ENCODE peak calls at places on chromosomes 6 and 20, in ten cellular contexts. M, L, P, J, O, T, I, Z, S and W are unnamed samples.

GRCh38 chr20:2301164-2301622 is 5.4 kb downstream of the TGM3 start:
- DNase-seq in M (no peak), L (no peak), P (peak; percentile 21), J (no peak), O (peak; percentile 75), T (peak; percentile 42), I (no peak), Z (no peak), S (peak; percentile 17), W (peak; percentile 35)

GRCh38 chr6:40162074-40162473 is 227.8 kb upstream of the MOCS1 start:
- DNase-seq in M (no peak), L (no peak), P (no peak), J (no peak), O (no peak), T (no peak), I (no peak), Z (no peak), S (no peak), W (no peak)

GRCh38 chr20:20338133-20338730 is 29.7 kb upstream of the INSM1 start:
- DNase-seq in M (no peak), L (no peak), P (no peak), J (no peak), O (no peak), T (no peak), I (no peak), Z (no peak), S (no peak), W (no peak)

GRCh38 chr20:11992426-11992825 is 74.7 kb downstream of the BTBD3 start:
- DNase-seq in M (no peak), L (no peak), P (no peak), J (no peak), O (no peak), T (no peak), I (no peak), Z (no peak), S (no peak), W (no peak)

GRCh38 chr6:154766993-154767392 is 33.8 kb downstream of the SCAF8 start:
- DNase-seq in M (no peak), L (no peak), P (peak; percentile 33), J (no peak), O (no peak), T (no peak), I (no peak), Z (no peak), S (no peak), W (no peak)

GRCh38 chr6:133548409-133548808 is 307.3 kb downstream of the EYA4 start:
- DNase-seq in M (peak; percentile 58), L (no peak), P (peak; percentile 78), J (no peak), O (no peak), T (no peak), I (no peak), Z (no peak), S (no peak), W (no peak)

GRCh38 chr6:8207191-8207868 is 105.0 kb upstream of the EEF1E1 start:
- DNase-seq in M (no peak), L (no peak), P (no peak), J (no peak), O (no peak), T (no peak), I (no peak), Z (no peak), S (no peak), W (no peak)

GRCh38 chr6:101294676-101295075 is 98.8 kb upstream of the GRIK2 start:
- DNase-seq in M (no peak), L (no peak), P (no peak), J (no peak), O (no peak), T (no peak), I (no peak), Z (no peak), S (no peak), W (no peak)

GRCh38 chr20:63322146-63322922 is 29.3 kb downstream of the COL20A1 start:
- DNase-seq in M (no peak), L (peak; percentile 49), P (no peak), J (no peak), O (no peak), T (no peak), I (no peak), Z (no peak), S (no peak), W (no peak)

GRCh38 chr6:30752164-30752927 is 8.0 kb upstream of the IER3 start:
- DNase-seq in M (peak; percentile 83), L (peak; percentile 94), P (peak; percentile 100), J (no peak), O (peak; percentile 41), T (peak; percentile 95), I (peak; percentile 97), Z (peak; percentile 97), S (peak; percentile 96), W (peak; percentile 91)

GRCh38 chr20:35238746-35239145 is 12.3 kb downstream of the MMP24 start:
- DNase-seq in M (no peak), L (no peak), P (no peak), J (no peak), O (no peak), T (no peak), I (no peak), Z (no peak), S (no peak), W (no peak)
- H3K4me1 ChIP-seq in M (no peaks in the 10 kb centered on the region), L (no peaks in the 10 kb centered on the region), P (peaks cover 31% of the 10 kb centered on the region), J (no peaks in the 10 kb centered on the region), O (no peaks in the 10 kb centered on the region), T (no peaks in the 10 kb centered on the region), I (no peaks in the 10 kb centered on the region), Z (no peaks in the 10 kb centered on the region), S (no peaks in the 10 kb centered on the region), W (no peaks in the 10 kb centered on the region)

GRCh38 chr6:18042536-18043145 is 55.2 kb upstream of the KIF13A start:
- DNase-seq in M (no peak), L (no peak), P (no peak), J (no peak), O (no peak), T (no peak), I (no peak), Z (no peak), S (no peak), W (no peak)

GRCh38 chr6:18044108-18044783 is 56.8 kb upstream of the KIF13A start:
- DNase-seq in M (no peak), L (no peak), P (no peak), J (no peak), O (no peak), T (no peak), I (no peak), Z (no peak), S (no peak), W (no peak)

GRCh38 chr6:18048953-18049630 is 61.7 kb upstream of the KIF13A start:
- DNase-seq in M (no peak), L (no peak), P (no peak), J (no peak), O (no peak), T (no peak), I (no peak), Z (no peak), S (no peak), W (no peak)

GRCh38 chr6:18045507-18045906 is 58.1 kb upstream of the KIF13A start:
- DNase-seq in M (no peak), L (no peak), P (no peak), J (no peak), O (no peak), T (no peak), I (no peak), Z (no peak), S (no peak), W (no peak)

DNA sequence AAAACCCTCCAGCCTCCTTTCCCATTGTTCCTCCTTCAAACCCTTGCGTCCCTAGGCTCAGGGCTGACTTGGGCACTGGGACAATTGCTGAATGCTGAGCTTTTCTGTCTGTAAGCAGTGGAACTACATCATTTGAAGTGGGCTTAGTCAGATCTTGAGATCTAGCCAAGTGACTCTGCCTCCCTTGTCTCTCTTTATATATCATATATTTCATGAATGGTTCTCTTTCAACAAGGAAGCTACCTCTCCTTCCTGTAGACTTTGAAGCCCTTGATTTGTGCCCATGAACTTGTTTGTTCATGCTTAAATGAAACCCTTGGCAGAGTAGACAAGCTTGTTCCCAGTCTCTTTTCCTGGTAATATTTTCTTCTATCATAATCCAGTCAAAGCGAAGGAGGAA is 60.0 kb upstream of the KIF13A start:
- DNase-seq in M (no peak), L (no peak), P (peak; percentile 18), J (no peak), O (no peak), T (no peak), I (no peak), Z (no peak), S (no peak), W (no peak)
- TF ChIP-seq CTCF in M (no peak), L (no peak), P (no peak), J (no peak), O (no peak), T (no peak), I (no peak), Z (no peak), S (no peak), W (no peak)

GRCh38 chr20:35133735-35134134 is 13.4 kb downstream of the EDEM2 start:
- DNase-seq in M (no peak), L (no peak), P (no peak), J (no peak), O (no peak), T (no peak), I (no peak), Z (no peak), S (no peak), W (no peak)

GRCh38 chr20:35133006-35133405 is 14.1 kb downstream of the EDEM2 start:
- DNase-seq in M (no peak), L (no peak), P (no peak), J (no peak), O (no peak), T (no peak), I (no peak), Z (no peak), S (no peak), W (no peak)

GRCh38 chr20:35135867-35136586 is 11.1 kb downstream of the EDEM2 start:
- DNase-seq in M (no peak), L (no peak), P (peak; percentile 89), J (no peak), O (no peak), T (peak; percentile 51), I (no peak), Z (no peak), S (peak; percentile 43), W (peak; percentile 36)

GRCh38 chr20:35134472-35134871 is 12.7 kb downstream of the EDEM2 start:
- DNase-seq in M (no peak), L (peak; percentile 76), P (no peak), J (no peak), O (no peak), T (peak; percentile 39), I (no peak), Z (no peak), S (peak; percentile 35), W (peak; percentile 36)

GRCh38 chr20:35134900-35135299 is 12.2 kb downstream of the EDEM2 start:
- DNase-seq in M (no peak), L (peak; percentile 33), P (no peak), J (no peak), O (no peak), T (peak; percentile 19), I (no peak), Z (no peak), S (no peak), W (peak; percentile 50)
- H3K27ac ChIP-seq in M (peak overlapping the region; percentile 38), L (peak overlapping the region; percentile 76), P (peak overlapping the region; percentile 86), J (no peak overlapping the region), O (no peak overlapping the region), T (peak overlapping the region; percentile 11), I (no peak overlapping the region), Z (no peak overlapping the region), S (peak overlapping the region; percentile 45), W (peak overlapping the region; percentile 88)

DNA sequence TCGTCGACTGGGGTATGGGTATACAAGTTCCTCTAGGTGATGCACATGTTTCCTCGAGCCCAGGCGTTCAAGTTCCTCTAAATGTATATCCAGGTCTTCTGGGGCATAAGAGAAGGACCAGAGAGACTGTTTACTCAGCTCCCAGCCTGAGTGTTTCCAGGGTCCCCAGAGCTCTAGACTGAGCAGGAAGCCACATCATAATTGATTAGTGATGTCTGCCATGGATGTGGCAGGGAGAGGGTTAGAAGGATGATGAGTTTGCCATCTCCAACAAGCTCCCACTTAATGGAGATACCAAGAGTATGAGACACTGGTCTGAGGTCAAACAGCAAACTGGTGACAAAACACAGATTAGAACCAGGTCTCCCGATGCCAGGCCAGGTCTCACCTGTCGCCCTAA is 74.8 kb downstream of the PREX1 start:
- DNase-seq in M (no peak), L (no peak), P (no peak), J (no peak), O (no peak), T (no peak), I (no peak), Z (no peak), S (no peak), W (no peak)
- H3K4me1 ChIP-seq in M (peaks cover 21% of the 10 kb centered on the region), L (no peaks in the 10 kb centered on the region), P (no peaks in the 10 kb centered on the region), J (peaks cover 79% of the 10 kb centered on the region), O (peaks cover 35% of the 10 kb centered on the region), T (peaks cover 35% of the 10 kb centered on the region), I (no peaks in the 10 kb centered on the region), Z (peaks cover 11% of the 10 kb centered on the region), S (no peaks in the 10 kb centered on the region), W (peaks cover 27% of the 10 kb centered on the region)